ENCODE peak calls at places on chromosome 22, in five cellular contexts. A is GM10248; M is hypothalamus; X is ELF-1; I is activated CD8-positive, alpha-beta memory T cell treated with anti-CD3 and anti-CD28 coated beads, Interleukin-2, amount 10 ng/mL, durations not matched to agents 7 days and 5 days. T is an unnamed sample.
A peak's percentile ranks its signal among the peaks of the same experiment; 100 is the strongest.

GRCh38 chr22:46076651-46077339 is 73.5 kb upstream of the PPARA start:
- DNase-seq in M (no peak), X (no peak), I (no peak), A (no peak), T (no peak)

GRCh38 chr22:49244466-49245420 is 582.9 kb downstream of the BRD1 start:
- DNase-seq in I (peak; percentile 23), A (no peak), M (no peak), X (no peak), T (no peak)

GRCh38 chr22:16975155-16975885 is 32.7 kb downstream of the GAB4 start:
- DNase-seq in A (no peak), M (no peak), X (no peak), I (no peak), T (no peak)

GRCh38 chr22:23608583-23608982 is 23.5 kb downstream of the DRICH1 start:
- DNase-seq in A (no peak), X (peak; percentile 70), M (no peak), I (no peak), T (no peak)

GRCh38 chr22:37983860-37984791 is at the start of gene SOX10:
- DNase-seq in A (no peak), I (no peak), M (peak; percentile 57), X (peak; percentile 24), T (no peak)

GRCh38 chr22:36940676-36941075 is 27.2 kb downstream of the CSF2RB start:
- DNase-seq in X (no peak), A (peak; percentile 47), M (no peak), I (no peak), T (no peak)

GRCh38 chr22:25777870-25778269 is 35.9 kb downstream of the MYO18B start:
- DNase-seq in M (no peak), X (no peak), I (peak; percentile 46), A (peak; percentile 51), T (peak; percentile 35)

GRCh38 chr22:46727813-46728364 is 10.2 kb downstream of the CERK start:
- DNase-seq in A (no peak), M (no peak), I (no peak), X (no peak), T (no peak)

GRCh38 chr22:39556970-39557811 is 13.4 kb upstream of the CACNA1I start:
- DNase-seq in X (no peak), I (peak; percentile 52), M (peak; percentile 6), A (no peak), T (no peak)

GRCh38 chr22:49087716-49088660 is 739.7 kb downstream of the BRD1 start:
- DNase-seq in M (no peak), X (no peak), I (no peak), A (no peak), T (no peak)

GRCh38 chr22:17565986-17566687 is 2.8 kb downstream of the SLC25A18 start:
- DNase-seq in I (no peak), A (no peak), M (no peak), X (no peak), T (no peak)

GRCh38 chr22:50326959-50327710 is at the start of gene DENND6B:
- DNase-seq in I (peak; percentile 73), A (peak; percentile 93), X (peak; percentile 74), M (peak; percentile 73), T (no peak)

GRCh38 chr22:22687638-22688500 is 43.5 kb downstream of the GGTLC2 start:
- DNase-seq in A (peak; percentile 37), X (peak; percentile 31), I (peak; percentile 50), M (peak; percentile 4), T (peak; percentile 14)

GRCh38 chr22:27215826-27216320 is 558.5 kb downstream of the MIAT start:
- DNase-seq in X (no peak), I (no peak), M (no peak), A (no peak), T (no peak)

GRCh38 chr22:36365020-36365411 is 22.8 kb downstream of the MYH9 start:
- DNase-seq in M (peak; percentile 21), A (peak; percentile 77), X (peak; percentile 84), I (peak; percentile 96), T (no peak)

GRCh38 chr22:49199224-49199623 is 628.4 kb downstream of the BRD1 start:
- DNase-seq in X (no peak), I (no peak), M (no peak), A (no peak), T (no peak)

GRCh38 chr22:46245515-46245914 is 4.6 kb downstream of the CDPF1 start:
- DNase-seq in A (no peak), I (no peak), X (no peak), M (peak; percentile 69), T (no peak)

GRCh38 chr22:35777335-35777975 is 59.8 kb downstream of the APOL5 start:
- DNase-seq in I (no peak), A (no peak), M (no peak), X (no peak), T (no peak)

GRCh38 chr22:17968126-17968525 is 56.2 kb downstream of the MICAL3 start:
- DNase-seq in M (no peak), A (no peak), I (no peak), X (no peak), T (no peak)

GRCh38 chr22:26656896-26657851 is at the start of gene MIAT:
- DNase-seq in X (peak; percentile 40), I (peak; percentile 90), A (peak; percentile 80), M (peak; percentile 53), T (no peak)

GRCh38 chr22:32801436-32802290 is at the start of gene TIMP3:
- DNase-seq in I (no peak), A (no peak), X (peak; percentile 64), M (peak; percentile 69), T (no peak)

GRCh38 chr22:19940536-19941364 is 822 bp upstream of the COMT start:
- DNase-seq in M (no peak), X (no peak), I (no peak), A (no peak), T (no peak)

GRCh38 chr22:42805998-42806481 is 51.0 kb downstream of the ARFGAP3 start:
- DNase-seq in X (no peak), M (no peak), I (peak; percentile 35), A (no peak), T (peak; percentile 59)

GRCh38 chr22:29312218-29313125 is 3.0 kb downstream of the RASL10A start:
- DNase-seq in X (no peak), A (no peak), I (no peak), M (no peak), T (no peak)

GRCh38 chr22:41636467-41636866 is 15.4 kb downstream of the XRCC6 start:
- DNase-seq in I (no peak), A (no peak), X (no peak), M (no peak), T (no peak)

GRCh38 chr22:22520667-22521602 is 865 bp upstream of the ZNF280A start:
- DNase-seq in X (peak; percentile 10), A (no peak), M (no peak), I (no peak), T (no peak)

GRCh38 chr22:49827307-49827852 is 293 bp downstream of the BRD1 start:
- DNase-seq in A (no peak), X (no peak), M (no peak), I (no peak), T (no peak)

GRCh38 chr22:19795617-19796008 is 35.0 kb downstream of the TBX1 start:
- DNase-seq in A (no peak), X (no peak), I (no peak), M (no peak), T (no peak)

GRCh38 chr22:36617694-36618522 is 85.6 kb downstream of the CACNG2 start:
- DNase-seq in M (no peak), I (no peak), X (no peak), A (no peak), T (no peak)

T was measured in H54.